ENCODE peak calls at places on chromosomes 16 and 17, in ten cellular contexts. One of them, this sample, is unnamed.

GRCh38 chr17:70736375-70736957 is 567.1 kb downstream of the KCNJ2 start:
- DNase-seq in RCC 7860: no peak
- DNase-seq in activated T-cell treated with anti-CD3 and anti-CD28 coated beads, Interleukin-2, amount 50 U/mL, for 48 hours: no peak
- DNase-seq in endothelial cell of umbilical vein: no peak
- DNase-seq in activated naive CD4-positive, alpha-beta T cell treated with anti-CD3 and anti-CD28 coated beads, Interleukin-2, amount 50 U/mL, for 72 hours: no peak
- DNase-seq in NCI-H446 treated with DMSO at 0.1 percent for 48 hours: no peak
- DNase-seq in stimulated activated CD8-positive, alpha-beta memory T cell treated with anti-CD3 and anti-CD28 coated beads, Interleukin-12 subunit alpha, Interleukin-12 subunit beta, amount 100 ng/mL, for 4 hours: no peak
- DNase-seq in AG08396: no peak
- DNase-seq in transverse colon: no peak
- DNase-seq in fibroblast of lung: no peak
- DNase-seq in this sample: no peak

GRCh38 chr16:84532299-84532724 is 27.9 kb upstream of the MEAK7 start:
- DNase-seq in RCC 7860: peak
- DNase-seq in activated T-cell treated with anti-CD3 and anti-CD28 coated beads, Interleukin-2, amount 50 U/mL, for 48 hours: no peak
- DNase-seq in endothelial cell of umbilical vein: peak
- DNase-seq in activated naive CD4-positive, alpha-beta T cell treated with anti-CD3 and anti-CD28 coated beads, Interleukin-2, amount 50 U/mL, for 72 hours: no peak
- DNase-seq in NCI-H446 treated with DMSO at 0.1 percent for 48 hours: no peak
- DNase-seq in stimulated activated CD8-positive, alpha-beta memory T cell treated with anti-CD3 and anti-CD28 coated beads, Interleukin-12 subunit alpha, Interleukin-12 subunit beta, amount 100 ng/mL, for 4 hours: no peak
- DNase-seq in AG08396: peak
- DNase-seq in transverse colon: peak
- DNase-seq in fibroblast of lung: peak
- DNase-seq in this sample: no peak

GRCh38 chr17:68599091-68599872 is 1.9 kb downstream of the FAM20A start:
- DNase-seq in RCC 7860: no peak
- DNase-seq in activated T-cell treated with anti-CD3 and anti-CD28 coated beads, Interleukin-2, amount 50 U/mL, for 48 hours: no peak
- DNase-seq in endothelial cell of umbilical vein: no peak
- DNase-seq in activated naive CD4-positive, alpha-beta T cell treated with anti-CD3 and anti-CD28 coated beads, Interleukin-2, amount 50 U/mL, for 72 hours: no peak
- DNase-seq in NCI-H446 treated with DMSO at 0.1 percent for 48 hours: no peak
- DNase-seq in stimulated activated CD8-positive, alpha-beta memory T cell treated with anti-CD3 and anti-CD28 coated beads, Interleukin-12 subunit alpha, Interleukin-12 subunit beta, amount 100 ng/mL, for 4 hours: no peak
- DNase-seq in AG08396: no peak
- DNase-seq in transverse colon: no peak
- DNase-seq in fibroblast of lung: peak
- DNase-seq in this sample: no peak

GRCh38 chr17:41635121-41636097 is 11.0 kb upstream of the KRT17 start:
- DNase-seq in RCC 7860: no peak
- DNase-seq in activated T-cell treated with anti-CD3 and anti-CD28 coated beads, Interleukin-2, amount 50 U/mL, for 48 hours: no peak
- DNase-seq in endothelial cell of umbilical vein: no peak
- DNase-seq in activated naive CD4-positive, alpha-beta T cell treated with anti-CD3 and anti-CD28 coated beads, Interleukin-2, amount 50 U/mL, for 72 hours: no peak
- DNase-seq in NCI-H446 treated with DMSO at 0.1 percent for 48 hours: no peak
- DNase-seq in stimulated activated CD8-positive, alpha-beta memory T cell treated with anti-CD3 and anti-CD28 coated beads, Interleukin-12 subunit alpha, Interleukin-12 subunit beta, amount 100 ng/mL, for 4 hours: no peak
- DNase-seq in AG08396: no peak
- DNase-seq in transverse colon: no peak
- DNase-seq in fibroblast of lung: no peak
- DNase-seq in this sample: no peak

GRCh38 chr16:52393448-52393847 is 153.5 kb downstream of the TOX3 start:
- DNase-seq in RCC 7860: no peak
- DNase-seq in activated T-cell treated with anti-CD3 and anti-CD28 coated beads, Interleukin-2, amount 50 U/mL, for 48 hours: no peak
- DNase-seq in endothelial cell of umbilical vein: no peak
- DNase-seq in activated naive CD4-positive, alpha-beta T cell treated with anti-CD3 and anti-CD28 coated beads, Interleukin-2, amount 50 U/mL, for 72 hours: no peak
- DNase-seq in NCI-H446 treated with DMSO at 0.1 percent for 48 hours: no peak
- DNase-seq in stimulated activated CD8-positive, alpha-beta memory T cell treated with anti-CD3 and anti-CD28 coated beads, Interleukin-12 subunit alpha, Interleukin-12 subunit beta, amount 100 ng/mL, for 4 hours: no peak
- DNase-seq in AG08396: no peak
- DNase-seq in transverse colon: no peak
- DNase-seq in fibroblast of lung: no peak
- DNase-seq in this sample: no peak

GRCh38 chr16:14307623-14308356 is 236.7 kb downstream of the MRTFB start:
- DNase-seq in RCC 7860: no peak
- DNase-seq in activated T-cell treated with anti-CD3 and anti-CD28 coated beads, Interleukin-2, amount 50 U/mL, for 48 hours: peak
- DNase-seq in endothelial cell of umbilical vein: no peak
- DNase-seq in activated naive CD4-positive, alpha-beta T cell treated with anti-CD3 and anti-CD28 coated beads, Interleukin-2, amount 50 U/mL, for 72 hours: no peak
- DNase-seq in NCI-H446 treated with DMSO at 0.1 percent for 48 hours: no peak
- DNase-seq in stimulated activated CD8-positive, alpha-beta memory T cell treated with anti-CD3 and anti-CD28 coated beads, Interleukin-12 subunit alpha, Interleukin-12 subunit beta, amount 100 ng/mL, for 4 hours: no peak
- DNase-seq in AG08396: no peak
- DNase-seq in transverse colon: no peak
- DNase-seq in fibroblast of lung: no peak
- DNase-seq in this sample: no peak

GRCh38 chr17:19270951-19271611 is 33.9 kb downstream of the EPN2 start:
- DNase-seq in RCC 7860: no peak
- DNase-seq in activated T-cell treated with anti-CD3 and anti-CD28 coated beads, Interleukin-2, amount 50 U/mL, for 48 hours: no peak
- DNase-seq in endothelial cell of umbilical vein: no peak
- DNase-seq in activated naive CD4-positive, alpha-beta T cell treated with anti-CD3 and anti-CD28 coated beads, Interleukin-2, amount 50 U/mL, for 72 hours: no peak
- DNase-seq in NCI-H446 treated with DMSO at 0.1 percent for 48 hours: no peak
- DNase-seq in stimulated activated CD8-positive, alpha-beta memory T cell treated with anti-CD3 and anti-CD28 coated beads, Interleukin-12 subunit alpha, Interleukin-12 subunit beta, amount 100 ng/mL, for 4 hours: no peak
- DNase-seq in AG08396: no peak
- DNase-seq in transverse colon: no peak
- DNase-seq in fibroblast of lung: no peak
- DNase-seq in this sample: no peak

GRCh38 chr17:62101090-62101489 is 36.0 kb upstream of the MED13 start:
- DNase-seq in RCC 7860: no peak
- DNase-seq in activated T-cell treated with anti-CD3 and anti-CD28 coated beads, Interleukin-2, amount 50 U/mL, for 48 hours: no peak
- DNase-seq in endothelial cell of umbilical vein: no peak
- DNase-seq in activated naive CD4-positive, alpha-beta T cell treated with anti-CD3 and anti-CD28 coated beads, Interleukin-2, amount 50 U/mL, for 72 hours: no peak
- DNase-seq in NCI-H446 treated with DMSO at 0.1 percent for 48 hours: no peak
- DNase-seq in stimulated activated CD8-positive, alpha-beta memory T cell treated with anti-CD3 and anti-CD28 coated beads, Interleukin-12 subunit alpha, Interleukin-12 subunit beta, amount 100 ng/mL, for 4 hours: no peak
- DNase-seq in AG08396: no peak
- DNase-seq in transverse colon: no peak
- DNase-seq in fibroblast of lung: no peak
- DNase-seq in this sample: no peak

GRCh38 chr17:58156839-58157803 is 8.9 kb downstream of the OR4D1 start:
- DNase-seq in RCC 7860: no peak
- DNase-seq in activated T-cell treated with anti-CD3 and anti-CD28 coated beads, Interleukin-2, amount 50 U/mL, for 48 hours: peak
- DNase-seq in endothelial cell of umbilical vein: no peak
- DNase-seq in activated naive CD4-positive, alpha-beta T cell treated with anti-CD3 and anti-CD28 coated beads, Interleukin-2, amount 50 U/mL, for 72 hours: peak
- DNase-seq in NCI-H446 treated with DMSO at 0.1 percent for 48 hours: no peak
- DNase-seq in stimulated activated CD8-positive, alpha-beta memory T cell treated with anti-CD3 and anti-CD28 coated beads, Interleukin-12 subunit alpha, Interleukin-12 subunit beta, amount 100 ng/mL, for 4 hours: peak
- DNase-seq in AG08396: no peak
- DNase-seq in transverse colon: peak
- DNase-seq in fibroblast of lung: no peak
- DNase-seq in this sample: no peak

GRCh38 chr16:3857189-3858013 is 23.1 kb downstream of the CREBBP start:
- DNase-seq in RCC 7860: no peak
- DNase-seq in activated T-cell treated with anti-CD3 and anti-CD28 coated beads, Interleukin-2, amount 50 U/mL, for 48 hours: no peak
- DNase-seq in endothelial cell of umbilical vein: no peak
- DNase-seq in activated naive CD4-positive, alpha-beta T cell treated with anti-CD3 and anti-CD28 coated beads, Interleukin-2, amount 50 U/mL, for 72 hours: no peak
- DNase-seq in NCI-H446 treated with DMSO at 0.1 percent for 48 hours: no peak
- DNase-seq in stimulated activated CD8-positive, alpha-beta memory T cell treated with anti-CD3 and anti-CD28 coated beads, Interleukin-12 subunit alpha, Interleukin-12 subunit beta, amount 100 ng/mL, for 4 hours: no peak
- DNase-seq in AG08396: peak
- DNase-seq in transverse colon: peak
- DNase-seq in fibroblast of lung: peak
- DNase-seq in this sample: peak

GRCh38 chr17:2893422-2893914 is 97.2 kb downstream of the RAP1GAP2 start:
- DNase-seq in RCC 7860: no peak
- DNase-seq in activated T-cell treated with anti-CD3 and anti-CD28 coated beads, Interleukin-2, amount 50 U/mL, for 48 hours: no peak
- DNase-seq in endothelial cell of umbilical vein: no peak
- DNase-seq in activated naive CD4-positive, alpha-beta T cell treated with anti-CD3 and anti-CD28 coated beads, Interleukin-2, amount 50 U/mL, for 72 hours: no peak
- DNase-seq in NCI-H446 treated with DMSO at 0.1 percent for 48 hours: no peak
- DNase-seq in stimulated activated CD8-positive, alpha-beta memory T cell treated with anti-CD3 and anti-CD28 coated beads, Interleukin-12 subunit alpha, Interleukin-12 subunit beta, amount 100 ng/mL, for 4 hours: no peak
- DNase-seq in AG08396: no peak
- DNase-seq in transverse colon: peak
- DNase-seq in fibroblast of lung: no peak
- DNase-seq in this sample: no peak

GRCh38 chr17:49588312-49588711 is 12.6 kb downstream of the NXPH3 start:
- DNase-seq in RCC 7860: no peak
- DNase-seq in activated T-cell treated with anti-CD3 and anti-CD28 coated beads, Interleukin-2, amount 50 U/mL, for 48 hours: no peak
- DNase-seq in endothelial cell of umbilical vein: no peak
- DNase-seq in activated naive CD4-positive, alpha-beta T cell treated with anti-CD3 and anti-CD28 coated beads, Interleukin-2, amount 50 U/mL, for 72 hours: no peak
- DNase-seq in NCI-H446 treated with DMSO at 0.1 percent for 48 hours: no peak
- DNase-seq in stimulated activated CD8-positive, alpha-beta memory T cell treated with anti-CD3 and anti-CD28 coated beads, Interleukin-12 subunit alpha, Interleukin-12 subunit beta, amount 100 ng/mL, for 4 hours: no peak
- DNase-seq in AG08396: no peak
- DNase-seq in transverse colon: no peak
- DNase-seq in fibroblast of lung: no peak
- DNase-seq in this sample: no peak

GRCh38 chr17:17387461-17388362 is 84.5 kb downstream of the NT5M start:
- DNase-seq in RCC 7860: no peak
- DNase-seq in activated T-cell treated with anti-CD3 and anti-CD28 coated beads, Interleukin-2, amount 50 U/mL, for 48 hours: no peak
- DNase-seq in endothelial cell of umbilical vein: no peak
- DNase-seq in activated naive CD4-positive, alpha-beta T cell treated with anti-CD3 and anti-CD28 coated beads, Interleukin-2, amount 50 U/mL, for 72 hours: no peak
- DNase-seq in NCI-H446 treated with DMSO at 0.1 percent for 48 hours: no peak
- DNase-seq in stimulated activated CD8-positive, alpha-beta memory T cell treated with anti-CD3 and anti-CD28 coated beads, Interleukin-12 subunit alpha, Interleukin-12 subunit beta, amount 100 ng/mL, for 4 hours: no peak
- DNase-seq in AG08396: no peak
- DNase-seq in transverse colon: peak
- DNase-seq in fibroblast of lung: no peak
- DNase-seq in this sample: peak

GRCh38 chr16:28181557-28181914 is 30.2 kb downstream of the XPO6 start:
- DNase-seq in RCC 7860: peak
- DNase-seq in activated T-cell treated with anti-CD3 and anti-CD28 coated beads, Interleukin-2, amount 50 U/mL, for 48 hours: no peak
- DNase-seq in endothelial cell of umbilical vein: peak
- DNase-seq in activated naive CD4-positive, alpha-beta T cell treated with anti-CD3 and anti-CD28 coated beads, Interleukin-2, amount 50 U/mL, for 72 hours: no peak
- DNase-seq in NCI-H446 treated with DMSO at 0.1 percent for 48 hours: peak
- DNase-seq in stimulated activated CD8-positive, alpha-beta memory T cell treated with anti-CD3 and anti-CD28 coated beads, Interleukin-12 subunit alpha, Interleukin-12 subunit beta, amount 100 ng/mL, for 4 hours: no peak
- DNase-seq in AG08396: peak
- DNase-seq in transverse colon: no peak
- DNase-seq in fibroblast of lung: peak
- DNase-seq in this sample: no peak

GRCh38 chr16:27374794-27375499 is 27.0 kb upstream of the IL21R start:
- DNase-seq in RCC 7860: peak
- DNase-seq in activated T-cell treated with anti-CD3 and anti-CD28 coated beads, Interleukin-2, amount 50 U/mL, for 48 hours: peak
- DNase-seq in endothelial cell of umbilical vein: peak
- DNase-seq in activated naive CD4-positive, alpha-beta T cell treated with anti-CD3 and anti-CD28 coated beads, Interleukin-2, amount 50 U/mL, for 72 hours: peak
- DNase-seq in NCI-H446 treated with DMSO at 0.1 percent for 48 hours: peak
- DNase-seq in stimulated activated CD8-positive, alpha-beta memory T cell treated with anti-CD3 and anti-CD28 coated beads, Interleukin-12 subunit alpha, Interleukin-12 subunit beta, amount 100 ng/mL, for 4 hours: no peak
- DNase-seq in AG08396: peak
- DNase-seq in transverse colon: peak
- DNase-seq in fibroblast of lung: peak
- DNase-seq in this sample: peak

GRCh38 chr17:75262112-75262606 is 480 bp downstream of the MRPS7 start:
- DNase-seq in RCC 7860: no peak
- DNase-seq in activated T-cell treated with anti-CD3 and anti-CD28 coated beads, Interleukin-2, amount 50 U/mL, for 48 hours: peak
- DNase-seq in endothelial cell of umbilical vein: no peak
- DNase-seq in activated naive CD4-positive, alpha-beta T cell treated with anti-CD3 and anti-CD28 coated beads, Interleukin-2, amount 50 U/mL, for 72 hours: no peak
- DNase-seq in NCI-H446 treated with DMSO at 0.1 percent for 48 hours: no peak
- DNase-seq in stimulated activated CD8-positive, alpha-beta memory T cell treated with anti-CD3 and anti-CD28 coated beads, Interleukin-12 subunit alpha, Interleukin-12 subunit beta, amount 100 ng/mL, for 4 hours: no peak
- DNase-seq in AG08396: peak
- DNase-seq in transverse colon: no peak
- DNase-seq in fibroblast of lung: no peak
- DNase-seq in this sample: no peak

GRCh38 chr16:89970011-89970410 is 21.5 kb downstream of the DEF8 start:
- DNase-seq in RCC 7860: no peak
- DNase-seq in activated T-cell treated with anti-CD3 and anti-CD28 coated beads, Interleukin-2, amount 50 U/mL, for 48 hours: no peak
- DNase-seq in endothelial cell of umbilical vein: no peak
- DNase-seq in activated naive CD4-positive, alpha-beta T cell treated with anti-CD3 and anti-CD28 coated beads, Interleukin-2, amount 50 U/mL, for 72 hours: no peak
- DNase-seq in NCI-H446 treated with DMSO at 0.1 percent for 48 hours: no peak
- DNase-seq in stimulated activated CD8-positive, alpha-beta memory T cell treated with anti-CD3 and anti-CD28 coated beads, Interleukin-12 subunit alpha, Interleukin-12 subunit beta, amount 100 ng/mL, for 4 hours: no peak
- DNase-seq in AG08396: no peak
- DNase-seq in transverse colon: no peak
- DNase-seq in fibroblast of lung: no peak
- DNase-seq in this sample: no peak